ENCODE peak calls at places on chromosomes 16 and 17, in five cellular contexts. G, X, Z, V and U are unnamed samples.
A peak's percentile ranks its signal among the peaks of the same experiment; 100 is the strongest.

GRCh38 chr16:54957403-54957802 is 26.7 kb downstream of the IRX5 start:
- ATAC-seq in G (no peak), X (no peak), Z (no peak), V (no peak), U (no peak)

GRCh38 chr17:80637286-80637703 is 92.7 kb downstream of the RPTOR start:
- ATAC-seq in G (no peak), X (no peak), Z (no peak), V (no peak), U (no peak)

GRCh38 chr16:88691924-88692560 is 5.7 kb upstream of the SNAI3 start:
- ATAC-seq in G (peak; percentile 12), X (no peak), Z (no peak), V (no peak), U (no peak)

GRCh38 chr17:81891303-81891552 is 158 bp downstream of the ALYREF start:
- ATAC-seq in G (no peak), X (no peak), Z (no peak), V (no peak), U (no peak)

GRCh38 chr17:45149669-45150603 is 1.7 kb downstream of the HEXIM1 start:
- ATAC-seq in G (peak; percentile 22), X (peak; percentile 8), Z (no peak), V (peak; percentile 23), U (no peak)

GRCh38 chr17:83109793-83110645 is 30.6 kb downstream of the METRNL start:
- ATAC-seq in G (peak; percentile 81), X (peak; percentile 88), Z (peak; percentile 78), V (peak; percentile 86), U (peak; percentile 84)

GRCh38 chr16:89633064-89633631 is 19.7 kb downstream of the DPEP1 start:
- ATAC-seq in G (no peak), X (no peak), Z (no peak), V (no peak), U (no peak)

GRCh38 chr16:74767749-74768148 is 6.9 kb downstream of the FA2H start:
- ATAC-seq in G (no peak), X (no peak), Z (no peak), V (no peak), U (no peak)

GRCh38 chr17:15951368-15952047 is 6.6 kb downstream of the ADORA2B start:
- ATAC-seq in G (peak; percentile 26), X (no peak), Z (no peak), V (peak; percentile 27), U (no peak)

GRCh38 chr17:75611746-75612437 is 21.3 kb upstream of the SMIM5 start:
- ATAC-seq in G (no peak), X (no peak), Z (no peak), V (no peak), U (no peak)

GRCh38 chr16:85536073-85536410 is 77.1 kb upstream of the GSE1 start:
- ATAC-seq in G (peak; percentile 80), X (peak; percentile 74), Z (no peak), V (no peak), U (peak; percentile 49)

GRCh38 chr17:2106308-2106707 is 51.4 kb downstream of the HIC1 start:
- ATAC-seq in G (peak; percentile 56), X (peak; percentile 33), Z (no peak), V (peak; percentile 46), U (no peak)

GRCh38 chr17:74519951-74520553 is 11.2 kb downstream of the CD300LB start:
- ATAC-seq in G (peak; percentile 51), X (peak; percentile 65), Z (no peak), V (no peak), U (peak; percentile 50)

GRCh38 chr17:40303009-40303657 is 5.8 kb upstream of the RARA start:
- ATAC-seq in G (peak; percentile 62), X (peak; percentile 70), Z (no peak), V (peak; percentile 74), U (peak; percentile 39)

GRCh38 chr16:30992381-30992780 is 7.4 kb downstream of the HSD3B7 start:
- ATAC-seq in G (no peak), X (no peak), Z (no peak), V (no peak), U (no peak)

GRCh38 chr16:30990105-30990504 is 5.1 kb downstream of the HSD3B7 start:
- ATAC-seq in G (no peak), X (no peak), Z (no peak), V (no peak), U (no peak)

GRCh38 chr16:30995927-30996323 is 10.9 kb downstream of the HSD3B7 start:
- ATAC-seq in G (no peak), X (no peak), Z (no peak), V (no peak), U (no peak)

GRCh38 chr16:30991052-30991451 is 6.0 kb downstream of the HSD3B7 start:
- ATAC-seq in G (no peak), X (no peak), Z (no peak), V (no peak), U (no peak)

GRCh38 chr16:30992931-30993816 is 8.2 kb downstream of the HSD3B7 start:
- ATAC-seq in G (no peak), X (no peak), Z (no peak), V (no peak), U (no peak)
- H3K27ac ChIP-seq in G (no peak overlapping the region), X (no peak overlapping the region), Z (no peak overlapping the region), V (no peak overlapping the region), U (no peak overlapping the region)

GRCh38 chr16:67466581-67466980 is 14.4 kb downstream of the ATP6V0D1 start:
- ATAC-seq in G (no peak), X (no peak), Z (no peak), V (no peak), U (no peak)
- H3K4me1 ChIP-seq in G (peaks cover 11% of the 10 kb centered on the region), X (peaks cover 78% of the 10 kb centered on the region), Z (peaks cover 7% of the 10 kb centered on the region), V (peaks cover 2% of the 10 kb centered on the region), U (peaks cover 3% of the 10 kb centered on the region)

DNA sequence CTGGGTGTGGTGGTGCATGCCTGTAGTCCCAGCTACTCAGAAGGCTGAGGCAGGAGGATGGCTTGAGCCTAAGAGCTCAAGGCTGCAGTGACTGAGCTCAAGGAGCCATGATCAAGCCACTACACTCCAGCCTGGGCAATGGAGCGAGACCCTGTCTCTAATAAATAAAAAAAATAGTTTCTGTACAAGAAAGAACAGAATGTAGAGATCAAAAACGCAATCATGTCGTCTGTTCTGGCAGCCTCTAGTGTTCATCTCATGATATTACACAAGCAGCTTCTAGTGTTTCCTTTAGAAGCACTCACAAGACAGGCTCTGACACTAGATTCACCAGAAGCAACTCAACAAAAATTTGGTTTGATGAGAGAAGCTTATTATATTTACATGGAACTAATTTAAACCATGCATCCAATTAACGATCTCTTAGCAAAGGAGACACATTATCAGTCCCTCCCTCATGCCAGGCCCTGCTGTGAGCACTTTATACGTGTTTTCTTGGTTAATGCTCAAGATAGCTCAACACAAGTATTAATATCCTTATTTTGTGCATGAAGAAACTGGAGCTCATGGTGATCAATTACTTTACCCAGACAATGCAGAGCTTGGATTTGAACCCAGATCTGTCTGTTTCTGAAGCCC is 6.9 kb upstream of the KRTAP17-1 start:
- ATAC-seq in G (no peak), X (no peak), Z (no peak), V (no peak), U (no peak)
- H3K27ac ChIP-seq in G (no peak overlapping the region), X (no peak overlapping the region), Z (no peak overlapping the region), V (no peak overlapping the region), U (no peak overlapping the region)

DNA sequence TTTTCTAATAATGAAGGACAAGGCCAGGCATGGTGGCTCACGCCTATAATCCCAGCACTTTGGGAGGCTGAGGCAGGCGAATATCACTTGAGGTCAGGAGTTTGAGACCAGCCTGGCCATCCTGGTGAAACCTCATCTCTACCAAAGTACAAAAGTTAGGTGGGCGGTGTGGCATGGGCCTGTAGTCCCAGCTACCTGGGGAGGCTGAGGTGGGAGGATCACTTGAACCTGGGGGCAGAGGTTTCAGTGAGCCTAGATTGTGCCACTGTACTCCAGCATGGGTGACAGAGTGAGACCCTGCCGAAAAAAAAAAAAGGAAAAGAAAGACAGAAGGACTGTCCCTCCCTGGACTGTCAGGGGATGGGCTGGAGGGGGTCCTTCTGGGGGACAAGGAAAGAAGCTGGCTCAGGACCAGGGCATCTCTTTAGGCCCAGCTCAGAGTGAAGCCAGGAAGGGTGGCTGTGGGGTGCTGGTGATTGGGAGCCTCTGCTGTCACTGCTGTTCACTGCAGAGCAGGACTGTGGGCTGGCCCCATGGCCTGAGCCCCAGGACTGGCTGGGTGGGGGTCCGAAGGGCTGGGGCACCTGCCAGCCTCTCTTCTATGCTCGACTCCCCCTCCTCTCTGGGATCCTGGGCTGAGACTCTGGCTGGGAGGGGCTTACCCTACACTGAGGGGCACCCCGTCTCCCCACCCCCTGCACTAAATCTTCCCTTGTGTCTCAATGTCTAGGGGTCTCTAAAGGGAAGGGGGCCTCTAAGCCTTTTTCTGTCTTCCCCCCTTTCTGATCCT is 909 bp upstream of the ARHGAP23 start:
- ATAC-seq in G (no peak), X (peak; percentile 2), Z (no peak), V (no peak), U (no peak)
- H3K4me1 ChIP-seq in G (peaks cover 14% of the 10 kb centered on the region), X (peaks cover 79% of the 10 kb centered on the region), Z (peaks cover 4% of the 10 kb centered on the region), V (peaks cover 2% of the 10 kb centered on the region), U (no peaks in the 10 kb centered on the region)

DNA sequence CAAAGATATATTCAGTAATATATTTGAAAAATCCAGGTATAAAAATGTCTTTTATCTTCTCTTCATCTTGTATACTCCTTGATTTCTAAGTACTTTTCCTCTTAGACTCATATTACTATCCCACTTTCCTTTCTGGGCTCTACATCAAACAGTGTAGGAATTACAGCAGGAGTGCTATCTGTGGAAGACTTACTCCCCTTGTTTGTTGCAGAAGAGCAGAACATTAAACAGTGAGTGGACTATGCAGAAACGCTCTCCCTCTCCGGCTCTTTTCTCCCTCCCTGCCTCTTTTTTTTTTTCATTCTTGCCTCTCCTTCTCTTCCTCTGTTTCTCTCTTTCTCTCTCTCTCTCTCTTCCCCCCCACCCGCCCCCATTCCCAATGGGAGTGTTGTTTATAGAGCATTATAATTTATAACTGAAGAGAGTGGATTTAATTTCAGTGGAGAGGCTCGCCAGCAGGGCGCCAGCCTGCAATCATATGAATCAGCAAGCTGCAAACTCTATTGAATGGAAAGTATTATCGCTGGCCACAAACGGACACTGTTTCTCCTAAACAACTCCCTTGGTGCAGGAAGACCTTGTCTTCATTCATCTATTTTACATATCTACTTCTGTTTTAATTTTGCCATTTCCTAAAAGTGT is 242.3 kb upstream of the TBX2 start:
- ATAC-seq in G (no peak), X (peak; percentile 51), Z (no peak), V (no peak), U (no peak)
- H3K27ac ChIP-seq in G (no peak overlapping the region), X (peak overlapping the region; percentile 32), Z (no peak overlapping the region), V (no peak overlapping the region), U (peak overlapping the region; percentile 42)

GRCh38 chr17:19302791-19303233 is 59.7 kb downstream of the B9D1 start:
- ATAC-seq in G (peak; percentile 7), X (peak; percentile 35), Z (no peak), V (no peak), U (peak; percentile 50)

GRCh38 chr17:19304209-19304608 is 58.3 kb downstream of the B9D1 start:
- ATAC-seq in G (peak; percentile 71), X (peak; percentile 73), Z (peak; percentile 47), V (peak; percentile 69), U (peak; percentile 71)

GRCh38 chr17:19304751-19305150 is 57.8 kb downstream of the B9D1 start:
- ATAC-seq in G (no peak), X (no peak), Z (no peak), V (no peak), U (no peak)

GRCh38 chr17:19301973-19302372 is 60.5 kb downstream of the B9D1 start:
- ATAC-seq in G (no peak), X (no peak), Z (no peak), V (no peak), U (no peak)

DNA sequence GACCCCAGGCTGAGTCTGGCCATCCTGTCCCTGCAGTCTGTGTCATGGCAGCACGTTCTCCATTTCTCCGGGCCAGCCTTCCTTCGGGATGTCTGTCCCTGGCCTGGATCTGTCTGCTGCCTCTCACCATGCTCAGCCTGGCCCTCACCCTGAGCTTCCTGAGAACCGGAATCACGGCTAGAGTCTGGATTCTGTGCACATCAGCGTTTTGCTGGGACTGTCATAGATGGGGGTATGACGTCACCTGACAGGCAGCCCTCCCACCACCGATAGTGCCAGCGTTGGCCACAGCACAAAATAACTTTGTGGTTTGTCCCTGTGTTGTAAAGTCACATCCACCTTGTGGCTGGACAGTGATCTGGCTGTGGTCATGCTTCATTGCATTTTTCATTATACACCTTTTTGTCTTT is 59.2 kb downstream of the B9D1 start:
- ATAC-seq in G (peak; percentile 19), X (peak; percentile 37), Z (no peak), V (no peak), U (no peak)
- H3K4me1 ChIP-seq in G (peaks cover 35% of the 10 kb centered on the region), X (peaks cover 82% of the 10 kb centered on the region), Z (peaks cover 7% of the 10 kb centered on the region), V (no peaks in the 10 kb centered on the region), U (no peaks in the 10 kb centered on the region)